ENCODE peak calls at places on chromosomes 2 and 18, in nine cellular contexts. G, M, B, S, W, A, H, L and T are unnamed samples.

GRCh38 chr2:205785507-205786222 is 103.4 kb downstream of the NRP2 start:
- DNase-seq in G (no peak), M (no peak), B (no peak), S (no peak), W (no peak), A (no peak), H (no peak), L (no peak), T (no peak)

GRCh38 chr2:12555012-12555645 is 161.6 kb upstream of the TRIB2 start:
- DNase-seq in G (no peak), M (no peak), B (peak; percentile 63), S (no peak), W (peak; percentile 85), A (no peak), H (peak; percentile 66), L (peak; percentile 87), T (peak; percentile 18)

GRCh38 chr2:128867936-128868636 is 549.4 kb upstream of the HS6ST1 start:
- DNase-seq in G (no peak), M (no peak), B (no peak), S (no peak), W (no peak), A (no peak), H (no peak), L (no peak), T (no peak)

GRCh38 chr2:172128484-172128883 is 25.8 kb upstream of the DLX2 start:
- DNase-seq in G (no peak), M (no peak), B (peak; percentile 16), S (no peak), W (no peak), A (no peak), H (no peak), L (peak; percentile 78), T (no peak)

GRCh38 chr18:42675810-42676209 is 439.7 kb downstream of the RIT2 start:
- DNase-seq in G (no peak), M (no peak), B (no peak), S (no peak), W (no peak), A (no peak), H (no peak), L (no peak), T (no peak)

GRCh38 chr18:27964811-27965210 is 212.1 kb downstream of the CDH2 start:
- DNase-seq in G (no peak), M (no peak), B (peak; percentile 43), S (no peak), W (peak; percentile 2), A (no peak), H (no peak), L (peak; percentile 78), T (no peak)

GRCh38 chr2:62333961-62334360 is 138.0 kb downstream of the B3GNT2 start:
- DNase-seq in G (no peak), M (no peak), B (no peak), S (no peak), W (no peak), A (no peak), H (no peak), L (no peak), T (no peak)

GRCh38 chr2:122734756-122735155 is 979.3 kb downstream of the TSN start:
- DNase-seq in G (no peak), M (no peak), B (no peak), S (no peak), W (no peak), A (no peak), H (no peak), L (no peak), T (no peak)

GRCh38 chr2:158321264-158321663 is 135.3 kb downstream of the CCDC148 start:
- DNase-seq in G (peak; percentile 61), M (no peak), B (peak; percentile 95), S (no peak), W (peak; percentile 33), A (no peak), H (no peak), L (peak; percentile 96), T (no peak)

GRCh38 chr2:71748227-71748626 is 294.9 kb downstream of the DYSF start:
- DNase-seq in G (no peak), M (no peak), B (no peak), S (no peak), W (peak; percentile 12), A (no peak), H (no peak), L (no peak), T (no peak)

GRCh38 chr2:111117666-111118454 is 2.9 kb upstream of the BCL2L11 start:
- DNase-seq in G (no peak), M (peak; percentile 77), B (peak; percentile 29), S (no peak), W (peak; percentile 66), A (no peak), H (peak; percentile 79), L (peak; percentile 77), T (no peak)

GRCh38 chr2:55232863-55233657 is 572 bp downstream of the RPS27A start:
- DNase-seq in G (no peak), M (peak; percentile 79), B (peak; percentile 32), S (no peak), W (peak; percentile 40), A (peak; percentile 79), H (peak; percentile 50), L (peak; percentile 25), T (peak; percentile 39)

GRCh38 chr2:219041252-219041651 is at the start of gene CFAP65:
- DNase-seq in G (peak; percentile 34), M (peak; percentile 54), B (peak; percentile 46), S (no peak), W (peak; percentile 40), A (no peak), H (no peak), L (peak; percentile 44), T (no peak)

GRCh38 chr2:45439788-45440773 is 171.0 kb downstream of the SRBD1 start:
- DNase-seq in G (no peak), M (no peak), B (no peak), S (no peak), W (peak; percentile 37), A (no peak), H (no peak), L (no peak), T (no peak)

GRCh38 chr2:186702499-186702898 is 8.6 kb downstream of the FAM171B start:
- DNase-seq in G (no peak), M (no peak), B (no peak), S (no peak), W (no peak), A (no peak), H (no peak), L (no peak), T (no peak)

GRCh38 chr2:9057939-9058761 is 54.7 kb upstream of the MBOAT2 start:
- DNase-seq in G (no peak), M (no peak), B (peak; percentile 69), S (no peak), W (no peak), A (no peak), H (no peak), L (peak; percentile 85), T (no peak)

GRCh38 chr2:109428281-109428680 is 185.5 kb downstream of the SEPTIN10 start:
- DNase-seq in G (no peak), M (peak; percentile 75), B (no peak), S (no peak), W (no peak), A (no peak), H (no peak), L (no peak), T (no peak)

GRCh38 chr18:76564117-76564516 is 69.1 kb upstream of the ZNF516 start:
- DNase-seq in G (no peak), M (no peak), B (peak; percentile 91), S (no peak), W (no peak), A (no peak), H (peak; percentile 67), L (peak; percentile 98), T (no peak)

GRCh38 chr2:31383471-31384153 is 30.9 kb downstream of the XDH start:
- DNase-seq in G (no peak), M (no peak), B (peak; percentile 66), S (no peak), W (no peak), A (no peak), H (no peak), L (peak; percentile 83), T (no peak)

GRCh38 chr18:10979411-10979810 is 170.0 kb downstream of the PIEZO2 start:
- DNase-seq in G (no peak), M (no peak), B (no peak), S (no peak), W (peak; percentile 38), A (no peak), H (no peak), L (no peak), T (no peak)
- TF ChIP-seq CTCF in G (no peak), M (no peak), B (no peak), S (no peak), W (no peak), A (no peak), H (no peak), L (no peak), T (no peak)

GRCh38 chr2:189698020-189698887 is 23.8 kb downstream of the ANKAR start:
- DNase-seq in G (peak; percentile 40), M (no peak), B (peak; percentile 19), S (peak; percentile 33), W (peak; percentile 60), A (no peak), H (peak; percentile 53), L (peak; percentile 48), T (peak; percentile 29)
- TF ChIP-seq CTCF in G (peak; percentile 52), M (peak; percentile 44), B (peak; percentile 48), S (peak; percentile 62), W (peak; percentile 13), A (peak; percentile 70), H (peak; percentile 50), L (peak; percentile 13), T (peak; percentile 45)

DNA sequence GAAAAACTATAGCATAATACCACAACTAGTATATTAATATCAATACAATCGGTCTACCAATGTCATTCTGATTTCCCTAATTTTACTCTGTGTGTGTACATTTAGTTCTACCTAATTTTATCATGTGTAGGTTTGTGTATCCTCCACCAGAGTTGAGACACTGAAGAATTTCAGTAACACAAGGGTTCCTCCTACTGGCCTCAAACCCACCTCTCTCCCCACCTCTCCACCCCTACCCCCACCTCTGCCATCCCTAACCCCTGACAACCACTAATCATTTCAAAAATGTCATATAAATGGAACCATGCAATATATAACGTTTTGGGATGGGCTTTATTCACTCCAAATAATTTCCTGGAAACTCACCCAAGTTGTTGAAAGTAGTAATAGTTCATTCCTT is 117.9 kb downstream of the LYPD6 start:
- DNase-seq in G (no peak), M (no peak), B (no peak), S (no peak), W (no peak), A (no peak), H (no peak), L (no peak), T (no peak)
- TF ChIP-seq CTCF in G (no peak), M (no peak), B (no peak), S (no peak), W (no peak), A (no peak), H (no peak), L (no peak), T (no peak)

DNA sequence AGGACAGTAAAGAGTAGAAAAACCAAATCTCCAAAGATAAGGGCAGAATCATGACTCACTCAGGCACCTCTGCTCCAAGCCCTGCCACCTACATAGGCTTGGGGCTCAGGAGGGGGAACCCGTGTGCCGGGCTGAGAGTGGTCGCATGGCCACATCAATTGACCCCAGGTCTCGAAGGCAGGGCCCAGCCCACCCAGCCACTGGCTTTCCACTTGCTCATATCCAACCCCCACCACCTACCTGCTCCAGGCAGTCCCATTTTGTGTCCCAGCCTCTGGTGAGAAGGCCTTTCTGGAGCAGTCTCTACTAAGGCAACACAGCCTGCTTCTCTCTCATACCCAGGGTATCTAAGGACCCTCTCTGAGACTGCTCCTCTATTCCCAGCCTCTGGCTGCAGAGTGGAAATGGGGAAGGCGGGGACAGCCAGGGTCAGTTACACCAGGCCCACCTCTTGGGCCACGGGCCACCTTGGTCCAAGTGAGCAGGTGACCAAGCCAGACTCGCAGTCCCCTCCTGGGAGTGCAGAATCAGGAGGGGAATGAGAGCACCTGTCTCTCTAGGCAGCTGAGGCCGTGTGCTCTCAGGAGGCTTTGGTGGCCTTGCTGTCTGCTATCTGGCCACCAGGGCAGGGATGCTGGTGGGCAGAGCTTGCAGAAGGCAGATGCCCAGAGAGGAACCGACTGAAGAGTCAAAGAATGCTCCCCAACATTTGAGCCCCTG is 20.8 kb downstream of the TFCP2L1 start:
- DNase-seq in G (no peak), M (no peak), B (no peak), S (no peak), W (no peak), A (no peak), H (no peak), L (no peak), T (no peak)
- TF ChIP-seq CTCF in G (no peak), M (no peak), B (no peak), S (no peak), W (no peak), A (no peak), H (no peak), L (no peak), T (no peak)